ENCODE peak calls at places on chromosomes 13 and 19, in nine cellular contexts. E is esophagus muscularis mucosa, F is endodermal cell, X is cardiac muscle cell, P is lower lobe of right lung, H is tibial artery, J is neural progenitor cell, O is mucosa of descending colon, T is IMR-90. U is an unnamed sample. For H3K4me1, the result is how much of the 10 kb centered on the place peaks cover.

GRCh38 chr13:75635621-75636338 is at the start of gene LMO7:
- DNase-seq in E (no peak), J (peak), X (peak), F (peak), P (peak), O (no peak), H (peak), T (peak), U (peak)

GRCh38 chr19:38830039-38830733 is 1.4 kb downstream of the ECH1 start:
- DNase-seq in H (no peak), F (no peak), O (no peak), X (no peak), J (no peak), T (peak), E (no peak), P (no peak), U (no peak)

GRCh38 chr19:35351441-35352176 is 3.9 kb downstream of the FFAR1 start:
- DNase-seq in P (peak), H (no peak), O (no peak), F (peak), X (no peak), E (no peak), J (no peak), T (no peak), U (peak)

GRCh38 chr13:99144306-99144705 is 56.3 kb upstream of the UBAC2 start:
- DNase-seq in E (no peak), H (no peak), T (no peak), X (no peak), J (no peak), O (no peak), F (no peak), P (no peak), U (no peak)

GRCh38 chr19:32150605-32151004 is 194.8 kb upstream of the ZNF507 start:
- DNase-seq in O (no peak), P (no peak), J (no peak), T (no peak), X (no peak), E (no peak), H (no peak), F (no peak), U (no peak)

GRCh38 chr13:29758591-29759114 is 91.8 kb downstream of the UBL3 start:
- DNase-seq in F (no peak), T (no peak), O (peak), X (no peak), E (no peak), P (peak), J (no peak), H (no peak), U (peak)

GRCh38 chr13:50650936-50651638 is 192.4 kb downstream of the DLEU7 start:
- DNase-seq in F (no peak), E (peak), O (no peak), H (no peak), J (no peak), X (no peak), T (peak), P (no peak), U (no peak)

GRCh38 chr13:101487046-101487830 is 34.8 kb downstream of the ITGBL1 start:
- DNase-seq in J (no peak), O (no peak), P (no peak), F (no peak), E (no peak), T (no peak), H (no peak), X (no peak), U (no peak)

GRCh38 chr19:289651-290538 is 1.3 kb downstream of the PLPP2 start:
- DNase-seq in J (no peak), X (no peak), E (no peak), P (peak), F (peak), H (no peak), T (peak), O (peak), U (peak)

GRCh38 chr19:15419413-15420025 is 731 bp upstream of the AKAP8L start:
- DNase-seq in H (no peak), O (no peak), X (no peak), E (no peak), T (no peak), F (no peak), J (no peak), P (no peak), U (no peak)
- H3K4me3 ChIP-seq in H (peak), O (peak), X (no peak), E (peak), T (peak), F (peak), J (peak), P (peak), U (peak)

GRCh38 chr19:55249841-55250240 is 9.0 kb downstream of the PPP6R1 start:
- DNase-seq in O (no peak), X (no peak), J (no peak), T (no peak), E (no peak), F (no peak), H (no peak), P (no peak), U (no peak)
- H3K4me1 ChIP-seq in O (under half), X (under half), J (under half), T (under half), E (half or more), F (under half), H (under half), P (half or more), U (under half)

GRCh38 chr13:113971471-113972231 is 2.2 kb downstream of the C13orf46 start:
- DNase-seq in H (no peak), T (no peak), P (peak), J (no peak), F (no peak), E (no peak), X (no peak), O (peak), U (peak)
- TF ChIP-seq CTCF in H (no peak), T (no peak), P (no peak), J (no peak), F (no peak), E (no peak), X (no peak), O (no peak), U (no peak)

GRCh38 chr13:70580825-70581224 is 472.6 kb upstream of the KLHL1 start:
- DNase-seq in F (no peak), T (no peak), O (no peak), H (no peak), J (no peak), E (no peak), X (no peak), P (no peak), U (no peak)
- H3K4me3 ChIP-seq in F (no peak), T (no peak), O (no peak), H (no peak), J (no peak), E (no peak), X (no peak), P (no peak), U (no peak)

DNA sequence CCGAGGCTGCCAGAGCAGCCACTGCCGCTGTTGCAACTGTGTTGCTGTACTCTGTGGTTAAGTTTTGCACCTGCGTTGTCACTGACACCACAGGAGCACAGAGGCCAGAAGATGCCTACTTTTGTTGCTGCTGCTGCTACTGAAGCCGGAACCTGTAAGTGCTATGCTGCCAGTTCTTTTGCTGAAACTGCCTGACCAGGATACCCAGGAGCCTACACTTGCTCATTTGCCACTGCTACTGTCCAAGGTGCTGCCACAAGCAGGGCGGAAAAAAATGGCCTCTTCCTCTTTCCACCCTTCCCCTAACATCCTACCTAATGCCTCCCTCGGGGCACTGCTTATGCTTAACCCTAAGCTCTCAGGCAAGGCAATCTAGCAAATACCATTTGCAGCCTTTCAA is 29.0 kb upstream of the NBEA start:
- DNase-seq in P (no peak), J (peak), O (no peak), H (no peak), F (peak), T (no peak), X (peak), E (no peak), U (no peak)
- H3K4me1 ChIP-seq in P (under half), J (under half), O (under half), H (under half), F (under half), T (under half), X (under half), E (under half), U (under half)

U was measured in upper lobe of right lung.